ENCODE peak calls at places on chromosomes 6 and 20, in seven cellular contexts. C, O, E, L, W, Z and B are unnamed samples.

GRCh38 chr20:52830598-52830997 is 141.6 kb upstream of the TSHZ2 start:
- DNase-seq in C (no peak), O (no peak), E (no peak), L (no peak), W (no peak), Z (no peak), B (no peak)

GRCh38 chr6:105896821-105897095 is 189.4 kb upstream of the PRDM1 start:
- DNase-seq in C (peak; percentile 3), O (no peak), E (no peak), L (no peak), W (no peak), Z (no peak), B (no peak)

GRCh38 chr6:134303903-134304302 is 14.0 kb downstream of the SGK1 start:
- DNase-seq in C (no peak), O (no peak), E (no peak), L (no peak), W (no peak), Z (no peak), B (no peak)

GRCh38 chr6:129590408-129591022 is 119.5 kb downstream of the ARHGAP18 start:
- DNase-seq in C (no peak), O (no peak), E (no peak), L (no peak), W (no peak), Z (no peak), B (no peak)

GRCh38 chr6:1611322-1611571 is 1.5 kb downstream of the FOXC1 start:
- DNase-seq in C (no peak), O (no peak), E (no peak), L (no peak), W (no peak), Z (no peak), B (no peak)

GRCh38 chr20:38874460-38875169 is 51.6 kb upstream of the FAM83D start:
- DNase-seq in C (no peak), O (no peak), E (no peak), L (no peak), W (no peak), Z (no peak), B (no peak)

GRCh38 chr6:21588812-21589811 is 4.4 kb upstream of the SOX4 start:
- DNase-seq in C (peak; percentile 53), O (peak; percentile 88), E (no peak), L (peak; percentile 91), W (peak; percentile 83), Z (peak; percentile 87), B (peak; percentile 90)

GRCh38 chr6:117477988-117478852 is 4.3 kb upstream of the DCBLD1 start:
- DNase-seq in C (no peak), O (no peak), E (no peak), L (no peak), W (no peak), Z (no peak), B (no peak)

GRCh38 chr6:2918936-2919335 is 15.8 kb upstream of the SERPINB9 start:
- DNase-seq in C (no peak), O (no peak), E (no peak), L (no peak), W (no peak), Z (no peak), B (peak; percentile 33)

GRCh38 chr6:115832186-115832585 is 228.5 kb downstream of the FRK start:
- DNase-seq in C (no peak), O (no peak), E (no peak), L (no peak), W (no peak), Z (no peak), B (no peak)

GRCh38 chr20:37347891-37348642 is 2.1 kb downstream of the SRC start:
- DNase-seq in C (no peak), O (no peak), E (no peak), L (no peak), W (no peak), Z (no peak), B (no peak)

GRCh38 chr6:34125939-34126338 is 19.9 kb downstream of the GRM4 start:
- DNase-seq in C (no peak), O (no peak), E (no peak), L (no peak), W (no peak), Z (no peak), B (no peak)

DNA sequence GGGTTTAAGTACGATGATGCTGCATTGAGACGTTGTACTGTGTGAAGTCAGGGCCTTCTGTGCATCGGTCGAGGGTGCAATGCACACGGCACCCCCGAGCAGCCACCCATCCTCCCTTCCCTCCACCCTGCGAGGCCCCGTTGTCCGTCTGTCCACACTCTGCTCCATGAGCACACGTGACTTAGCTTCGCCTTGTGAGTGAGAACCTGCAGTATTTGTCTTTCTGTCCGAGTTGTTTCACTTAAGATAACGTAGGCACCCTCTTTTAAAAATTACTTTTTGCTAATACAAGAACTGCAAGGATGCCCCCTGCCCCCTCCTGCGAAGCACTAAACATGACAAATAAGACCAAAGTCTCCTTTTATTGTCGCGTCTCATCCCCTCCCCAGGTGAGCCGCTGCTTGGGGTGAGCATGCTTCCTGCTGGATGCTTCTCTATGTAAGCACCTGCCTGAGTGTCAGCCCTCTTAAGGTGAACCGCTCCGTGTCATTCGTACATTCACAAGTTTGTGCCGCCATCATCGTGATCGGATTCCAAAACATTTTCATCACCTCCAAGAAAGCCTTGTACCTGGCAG is 3.6 kb upstream of the RBBP8NL start:
- DNase-seq in C (no peak), O (no peak), E (no peak), L (no peak), W (no peak), Z (no peak), B (no peak)
- H3K4me1 ChIP-seq in C (no peaks in the 10 kb centered on the region), O (peaks cover 21% of the 10 kb centered on the region), E (peaks cover 31% of the 10 kb centered on the region), L (no peaks in the 10 kb centered on the region), W (peaks cover 14% of the 10 kb centered on the region), Z (peaks cover 6% of the 10 kb centered on the region), B (no peaks in the 10 kb centered on the region)

DNA sequence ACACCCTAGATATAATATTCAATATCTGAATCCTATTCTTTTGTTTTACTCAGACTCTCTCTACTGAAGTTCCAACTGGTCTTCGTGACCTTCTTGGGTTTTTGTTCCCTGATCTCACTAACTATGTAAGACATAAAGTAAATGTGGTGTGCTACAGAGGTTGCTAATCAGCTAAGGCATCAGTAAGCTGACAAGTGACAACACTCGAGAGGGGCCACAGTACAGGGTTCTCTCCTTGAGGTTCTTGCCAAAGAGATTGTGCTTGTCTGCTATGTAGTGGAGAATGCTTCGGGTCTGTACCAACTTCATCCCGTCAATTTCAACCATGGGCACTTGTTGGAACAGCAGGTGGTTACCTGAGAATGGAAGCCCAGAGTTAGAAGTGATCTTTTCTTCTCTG is 9.9 kb downstream of the GSTA4 start:
- DNase-seq in C (no peak), O (no peak), E (no peak), L (no peak), W (no peak), Z (no peak), B (no peak)
- H3K4me1 ChIP-seq in C (peaks cover 3% of the 10 kb centered on the region), O (peaks cover 8% of the 10 kb centered on the region), E (no peaks in the 10 kb centered on the region), L (no peaks in the 10 kb centered on the region), W (no peaks in the 10 kb centered on the region), Z (peaks cover 17% of the 10 kb centered on the region), B (no peaks in the 10 kb centered on the region)

DNA sequence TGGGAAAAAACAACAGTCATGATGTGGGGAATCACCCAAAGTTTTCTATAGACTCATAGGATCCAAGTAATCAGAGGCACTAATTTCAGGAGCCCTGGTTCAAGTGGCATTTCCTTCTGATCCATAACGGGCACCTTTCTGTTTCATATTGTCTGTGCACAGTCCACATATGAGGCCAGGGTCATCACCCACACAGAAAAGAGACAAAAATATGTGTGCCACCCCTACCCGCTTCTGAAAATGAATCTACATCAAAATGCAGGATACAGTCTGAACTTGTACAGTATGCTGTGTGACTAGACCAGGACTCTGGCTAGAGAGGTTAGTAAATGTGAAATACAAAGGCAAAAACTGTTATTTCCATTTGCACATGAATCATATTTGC is 17.4 kb upstream of the TNFAIP3 start:
- DNase-seq in C (no peak), O (no peak), E (no peak), L (no peak), W (no peak), Z (no peak), B (no peak)
- H3K4me1 ChIP-seq in C (peaks cover 5% of the 10 kb centered on the region), O (no peaks in the 10 kb centered on the region), E (no peaks in the 10 kb centered on the region), L (no peaks in the 10 kb centered on the region), W (no peaks in the 10 kb centered on the region), Z (peaks cover 44% of the 10 kb centered on the region), B (no peaks in the 10 kb centered on the region)

DNA sequence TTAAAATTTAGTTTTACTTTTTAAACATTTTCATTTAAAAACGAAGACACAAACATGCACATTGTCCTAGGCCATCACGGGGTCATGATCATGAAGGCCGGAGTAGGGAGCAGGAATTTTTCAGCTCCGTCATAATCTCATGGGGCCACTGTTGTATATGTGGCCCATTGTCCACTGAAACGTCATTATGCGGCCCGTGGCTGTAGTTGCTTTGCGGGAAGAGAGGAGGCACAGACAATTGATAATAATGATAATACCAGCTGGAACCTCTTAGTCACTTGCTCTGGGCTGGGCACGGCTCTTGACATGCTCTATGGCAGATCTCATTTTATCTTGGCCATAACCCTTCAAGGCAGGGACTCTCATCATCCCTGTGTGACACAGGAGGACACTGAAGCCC is 56.5 kb upstream of the FNDC1 start:
- DNase-seq in C (no peak), O (no peak), E (no peak), L (no peak), W (no peak), Z (no peak), B (no peak)
- H3K4me1 ChIP-seq in C (no peaks in the 10 kb centered on the region), O (peaks cover 29% of the 10 kb centered on the region), E (no peaks in the 10 kb centered on the region), L (no peaks in the 10 kb centered on the region), W (no peaks in the 10 kb centered on the region), Z (peaks cover 55% of the 10 kb centered on the region), B (peaks cover 5% of the 10 kb centered on the region)

DNA sequence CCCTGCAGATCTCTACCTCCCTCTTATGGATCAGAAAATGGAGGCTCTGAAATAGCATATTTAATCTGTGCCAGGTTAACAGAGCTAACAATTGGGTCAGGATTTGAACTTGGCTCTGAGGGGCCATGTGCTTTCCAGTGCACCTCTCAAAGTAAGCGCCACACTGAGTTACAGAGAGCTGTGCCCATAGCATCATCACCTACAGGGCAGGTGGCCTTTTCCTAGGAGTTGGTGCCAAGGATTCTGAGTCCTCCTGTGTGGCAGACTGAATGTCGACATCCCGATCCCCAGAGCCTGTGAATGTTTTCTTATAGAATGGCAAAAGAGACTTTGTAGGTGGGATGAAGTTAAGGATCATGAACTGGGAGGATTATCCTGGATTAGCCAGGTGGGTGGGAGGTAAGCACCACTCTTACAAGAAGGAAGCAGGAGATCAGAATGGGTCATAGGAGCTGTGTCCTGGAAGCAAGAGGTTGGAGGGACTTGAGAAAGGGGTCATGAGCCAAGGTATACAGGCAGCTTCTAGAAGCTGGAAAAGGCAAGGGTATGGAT is 68.0 kb upstream of the TBC1D7 start:
- DNase-seq in C (no peak), O (no peak), E (no peak), L (no peak), W (no peak), Z (no peak), B (no peak)
- H3K4me1 ChIP-seq in C (peaks cover 47% of the 10 kb centered on the region), O (peaks cover 69% of the 10 kb centered on the region), E (no peaks in the 10 kb centered on the region), L (peaks cover 3% of the 10 kb centered on the region), W (no peaks in the 10 kb centered on the region), Z (peaks cover 60% of the 10 kb centered on the region), B (peaks cover 36% of the 10 kb centered on the region)

DNA sequence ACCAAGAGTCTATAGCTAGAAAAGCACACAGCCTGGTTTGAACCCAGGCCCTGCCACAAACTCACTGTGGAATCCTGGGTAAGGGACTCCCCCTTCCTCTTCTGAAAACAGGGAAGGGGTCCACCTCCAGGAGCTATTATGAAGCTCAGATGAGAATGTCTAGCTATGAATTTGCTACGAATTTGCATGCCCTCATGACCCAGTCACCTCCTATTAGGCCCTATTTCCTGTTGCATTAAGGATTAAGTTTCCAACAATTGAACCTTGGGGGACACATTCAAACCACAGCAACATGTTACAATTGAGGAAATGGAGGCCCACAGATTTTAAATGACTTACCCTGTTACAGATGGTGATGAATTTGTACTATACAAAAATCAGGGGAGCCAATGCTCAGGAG is 46.2 kb downstream of the PREX1 start:
- DNase-seq in C (no peak), O (no peak), E (no peak), L (no peak), W (no peak), Z (no peak), B (no peak)
- H3K4me1 ChIP-seq in C (no peaks in the 10 kb centered on the region), O (peaks cover 5% of the 10 kb centered on the region), E (peaks cover under 1% of the 10 kb centered on the region), L (peaks cover 4% of the 10 kb centered on the region), W (no peaks in the 10 kb centered on the region), Z (peaks cover 74% of the 10 kb centered on the region), B (no peaks in the 10 kb centered on the region)

GRCh38 chr20:16476032-16476431 is 97.2 kb downstream of the KIF16B start:
- DNase-seq in C (peak; percentile 30), O (no peak), E (peak; percentile 13), L (no peak), W (no peak), Z (no peak), B (no peak)
- H3K4me1 ChIP-seq in C (peaks cover 20% of the 10 kb centered on the region), O (peaks cover 4% of the 10 kb centered on the region), E (no peaks in the 10 kb centered on the region), L (no peaks in the 10 kb centered on the region), W (no peaks in the 10 kb centered on the region), Z (peaks cover 11% of the 10 kb centered on the region), B (no peaks in the 10 kb centered on the region)